ENCODE peak calls at places on chromosomes 3 and 15, in seven cellular contexts. X is HT-29; B is activated CD8-positive, alpha-beta T cell treated with anti-CD3 and anti-CD28 coated beads for 36 hours; O is KG1; K is activated CD4-positive, alpha-beta T cell treated with anti-CD3 and anti-CD28 coated beads, Interleukin-2, amount 50 U/mL, for 48 hours; L is A673; U is Calu3. Y is an unnamed sample.

GRCh38 chr3:155743616-155744015 is 1.3 kb downstream of the PLCH1 start:
- DNase-seq in X (peak), O (no peak), U (no peak), L (no peak), K (no peak), B (no peak), Y (peak)

GRCh38 chr3:136255672-136256406 is 5.7 kb downstream of the PCCB start:
- DNase-seq in L (no peak), K (no peak), U (no peak), B (no peak), X (no peak), O (no peak), Y (no peak)

GRCh38 chr3:40382617-40382979 is 4.4 kb upstream of the ENTPD3 start:
- DNase-seq in O (no peak), L (no peak), B (no peak), U (no peak), K (no peak), X (no peak), Y (no peak)

GRCh38 chr3:152910966-152911365 is 76.0 kb downstream of the P2RY1 start:
- DNase-seq in X (no peak), L (no peak), U (no peak), K (no peak), O (no peak), B (no peak), Y (peak)

GRCh38 chr3:138649134-138649533 is 40.6 kb downstream of the FAIM start:
- DNase-seq in L (no peak), U (no peak), X (no peak), O (no peak), K (no peak), B (no peak), Y (no peak)

GRCh38 chr3:108090066-108090700 is 648 bp downstream of the CD47 start:
- DNase-seq in K (peak), O (peak), L (peak), U (no peak), X (peak), B (peak), Y (no peak)

GRCh38 chr15:33138000-33138399 is 56.5 kb downstream of the FMN1 start:
- DNase-seq in X (no peak), O (no peak), U (no peak), K (no peak), B (no peak), L (no peak), Y (no peak)

GRCh38 chr3:43353923-43354670 is 67.8 kb downstream of the SNRK start:
- DNase-seq in B (no peak), L (no peak), K (no peak), U (no peak), O (no peak), X (no peak), Y (no peak)

GRCh38 chr15:70633394-70633793 is 130.0 kb downstream of the UACA start:
- DNase-seq in K (no peak), O (no peak), B (no peak), X (no peak), L (no peak), U (no peak), Y (no peak)

GRCh38 chr3:42535981-42536784 is 33.7 kb downstream of the VIPR1 start:
- DNase-seq in B (peak), L (peak), U (peak), K (peak), O (no peak), X (peak), Y (no peak)

GRCh38 chr3:153848701-153849100 is 272.5 kb upstream of the ARHGEF26 start:
- DNase-seq in L (no peak), U (no peak), K (no peak), B (no peak), O (no peak), X (no peak), Y (peak)

GRCh38 chr3:49534581-49535495 is 19.4 kb upstream of the BSN start:
- DNase-seq in O (no peak), K (no peak), U (no peak), B (no peak), L (no peak), X (peak), Y (no peak)

GRCh38 chr15:51737538-51738305 is at the start of gene LYSMD2:
- DNase-seq in U (peak), K (peak), X (peak), O (no peak), L (peak), B (peak), Y (peak)

GRCh38 chr3:124075758-124076157 is 83.8 kb upstream of the ROPN1 start:
- DNase-seq in U (no peak), K (no peak), B (no peak), L (no peak), X (no peak), O (no peak), Y (no peak)

GRCh38 chr3:29203846-29204245 is 77.0 kb upstream of the RBMS3 start:
- DNase-seq in B (no peak), X (no peak), K (no peak), U (no peak), L (no peak), O (no peak), Y (no peak)

GRCh38 chr3:141795719-141796435 is 32.7 kb downstream of the GRK7 start:
- DNase-seq in K (peak), L (peak), O (peak), X (no peak), U (no peak), B (peak), Y (peak)

GRCh38 chr15:90427185-90427584 is 39.1 kb downstream of the IQGAP1 start:
- DNase-seq in L (no peak), U (no peak), X (no peak), B (no peak), O (no peak), K (no peak), Y (no peak)

GRCh38 chr3:193768069-193768391 is 175.0 kb downstream of the OPA1 start:
- DNase-seq in O (no peak), L (no peak), K (no peak), B (no peak), U (no peak), X (no peak), Y (no peak)

GRCh38 chr15:47576921-47577474 is 140.3 kb upstream of the SEMA6D start:
- DNase-seq in L (no peak), O (no peak), B (no peak), K (no peak), U (no peak), X (no peak), Y (no peak)

GRCh38 chr3:172562881-172563835 is 39.9 kb upstream of the TNFSF10 start:
- DNase-seq in L (peak), B (peak), O (peak), X (peak), K (no peak), U (peak), Y (peak)

GRCh38 chr3:174955513-174956001 is 96.4 kb downstream of the NAALADL2 start:
- DNase-seq in K (no peak), B (no peak), L (peak), O (no peak), U (no peak), X (peak), Y (no peak)

GRCh38 chr3:76673171-76673570 is 366.7 kb upstream of the ROBO2 start:
- DNase-seq in L (no peak), X (no peak), U (no peak), B (no peak), O (no peak), K (no peak), Y (no peak)

GRCh38 chr15:43516185-43516584 is 1.2 kb upstream of the MAP1A start:
- DNase-seq in U (no peak), K (no peak), O (no peak), X (no peak), B (no peak), L (peak), Y (no peak)

GRCh38 chr15:27665002-27665401 is 434.1 kb downstream of the OCA2 start:
- DNase-seq in X (no peak), L (no peak), O (no peak), U (no peak), B (no peak), K (no peak), Y (no peak)

GRCh38 chr15:60343221-60343970 is 54.4 kb downstream of the ANXA2 start:
- DNase-seq in L (no peak), K (no peak), X (no peak), B (no peak), O (no peak), U (no peak), Y (no peak)

GRCh38 chr3:97712919-97713318 is 51.6 kb upstream of the ARL6 start:
- DNase-seq in O (no peak), L (no peak), B (no peak), K (no peak), U (no peak), X (no peak), Y (no peak)

GRCh38 chr15:78432664-78433063 is 5.4 kb upstream of the IREB2 start:
- DNase-seq in L (no peak), X (no peak), K (no peak), B (no peak), U (no peak), O (no peak), Y (no peak)

GRCh38 chr3:11099306-11099705 is 55.0 kb upstream of the HRH1 start:
- DNase-seq in K (no peak), L (no peak), O (no peak), U (no peak), B (no peak), X (no peak), Y (no peak)

GRCh38 chr15:48590704-48591103 is 54.8 kb downstream of the FBN1 start:
- DNase-seq in L (no peak), U (no peak), K (no peak), X (no peak), B (no peak), O (no peak), Y (no peak)

GRCh38 chr15:65042776-65043322 is 2.3 kb upstream of the SLC51B start:
- DNase-seq in K (no peak), X (peak), B (no peak), O (no peak), L (no peak), U (no peak), Y (no peak)

GRCh38 chr3:69500604-69501003 is 114.7 kb upstream of the FRMD4B start:
- DNase-seq in L (peak), O (no peak), X (no peak), K (no peak), B (no peak), U (no peak), Y (no peak)

GRCh38 chr15:78195735-78196201 is 38.6 kb downstream of the ACSBG1 start:
- DNase-seq in K (peak), U (peak), O (no peak), L (peak), X (peak), B (peak), Y (peak)

GRCh38 chr3:49296781-49297420 is 19.9 kb upstream of the C3orf62 start:
- DNase-seq in B (no peak), O (no peak), K (no peak), L (no peak), X (no peak), U (no peak), Y (no peak)

GRCh38 chr15:25406846-25407245 is 32.0 kb downstream of the UBE3A start:
- DNase-seq in U (no peak), K (no peak), X (no peak), O (no peak), L (no peak), B (no peak), Y (no peak)

GRCh38 chr3:60752800-60753199 is 498.5 kb downstream of the FHIT start:
- DNase-seq in O (no peak), U (no peak), L (no peak), B (no peak), K (no peak), X (no peak), Y (no peak)

GRCh38 chr15:76988874-76989780 is 5.8 kb upstream of the PSTPIP1 start:
- DNase-seq in O (no peak), B (no peak), X (no peak), K (no peak), U (no peak), L (no peak), Y (no peak)

GRCh38 chr3:37480003-37480402 is 305.6 kb upstream of the LRRFIP2 start:
- DNase-seq in K (no peak), O (no peak), L (no peak), X (no peak), B (no peak), U (no peak), Y (no peak)

GRCh38 chr3:115385935-115386334 is 237.4 kb upstream of the GAP43 start:
- DNase-seq in X (no peak), K (no peak), B (no peak), U (no peak), O (no peak), L (no peak), Y (peak)

GRCh38 chr3:101244212-101244575 is 76.2 kb downstream of the IMPG2 start:
- DNase-seq in B (no peak), X (no peak), O (no peak), K (no peak), L (no peak), U (no peak), Y (no peak)